ENCODE peak calls at places on chromosomes 4 and X, in four cellular contexts. B is MM.1S, Y is PC-3, T is HCT116. P is an unnamed sample.

GRCh38 chr4:158621729-158622128 is 50.0 kb downstream of the C4orf46 start:
- DNase-seq in B (peak), Y (no peak), T (no peak), P (no peak)

GRCh38 chr4:47465008-47465407 is 1.5 kb upstream of the COMMD8 start:
- DNase-seq in B (no peak), Y (no peak), T (no peak), P (no peak)

GRCh38 chr4:141711211-141711610 is 74.8 kb downstream of the IL15 start:
- DNase-seq in B (no peak), Y (peak), T (no peak), P (peak)

GRCh38 chr4:56271121-56271520 is 116.2 kb downstream of the AASDH start:
- DNase-seq in B (no peak), Y (peak), T (no peak), P (no peak)

GRCh38 chrX:14095702-14096101 is 66.0 kb upstream of the GEMIN8 start:
- DNase-seq in B (peak), Y (peak), T (peak), P (peak)

GRCh38 chrX:109484886-109485285 is 3.0 kb upstream of the GUCY2F start:
- DNase-seq in B (no peak), Y (no peak), T (no peak), P (no peak)

GRCh38 chrX:148741441-148741840 is 241.0 kb downstream of the AFF2 start:
- DNase-seq in B (no peak), Y (no peak), T (no peak), P (peak)

GRCh38 chrX:149472620-149473019 is 32.5 kb downstream of the IDS start:
- DNase-seq in B (no peak), Y (peak), T (no peak), P (no peak)

GRCh38 chrX:132708529-132708928 is 219.7 kb upstream of the MBNL3 start:
- DNase-seq in B (no peak), Y (no peak), T (no peak), P (no peak)

GRCh38 chrX:35858916-35859315 is 60.6 kb upstream of the CFAP47 start:
- DNase-seq in B (no peak), Y (no peak), T (no peak), P (no peak)

GRCh38 chr4:3722446-3723231 is 43.5 kb upstream of the ADRA2C start:
- DNase-seq in B (no peak), Y (no peak), T (no peak), P (no peak)

GRCh38 chr4:33739886-33740285 is 2504.4 kb downstream of the ARAP2 start:
- DNase-seq in B (no peak), Y (no peak), T (no peak), P (no peak)

GRCh38 chr4:181792641-181793612 is 450.3 kb upstream of the TENM3 start:
- DNase-seq in B (no peak), Y (no peak), T (no peak), P (peak)

GRCh38 chr4:822361-823092 is 3.4 kb downstream of the CPLX1 start:
- DNase-seq in B (no peak), Y (no peak), T (no peak), P (no peak)

GRCh38 chrX:133923548-133923947 is 61.8 kb downstream of the GPC3 start:
- DNase-seq in B (no peak), Y (no peak), T (no peak), P (no peak)

GRCh38 chr4:83019794-83020497 is 9.3 kb upstream of the LIN54 start:
- DNase-seq in B (no peak), Y (no peak), T (no peak), P (no peak)

GRCh38 chrX:100584636-100585035 is at the start of gene TNMD:
- DNase-seq in B (no peak), Y (no peak), T (no peak), P (no peak)

GRCh38 chr4:122691988-122692387 is 40.5 kb upstream of the BBS12 start:
- DNase-seq in B (no peak), Y (no peak), T (no peak), P (no peak)

GRCh38 chrX:19721726-19722370 is 165.6 kb downstream of the SH3KBP1 start:
- DNase-seq in B (no peak), Y (no peak), T (no peak), P (no peak)

GRCh38 chr4:104693601-104694201 is 199.0 kb upstream of the CXXC4 start:
- DNase-seq in B (peak), Y (peak), T (peak), P (no peak)

GRCh38 chr4:174358823-174359222 is 75.1 kb downstream of the CEP44 start:
- DNase-seq in B (peak), Y (peak), T (peak), P (no peak)

GRCh38 chr4:126778348-126778747 is 854.4 kb upstream of the INTU start:
- DNase-seq in B (no peak), Y (peak), T (peak), P (no peak)

GRCh38 chrX:19964017-19964710 is 26.7 kb downstream of the BCLAF3 start:
- DNase-seq in B (no peak), Y (peak), T (no peak), P (no peak)

GRCh38 chr4:165170819-165171218 is 36.5 kb upstream of the KLHL2 start:
- DNase-seq in B (no peak), Y (no peak), T (no peak), P (no peak)

GRCh38 chrX:118847676-118848075 is 24.1 kb downstream of the ZCCHC12 start:
- DNase-seq in B (peak), Y (peak), T (peak), P (peak)

GRCh38 chrX:46572295-46572936 is 1.1 kb upstream of the CHST7 start:
- DNase-seq in B (peak), Y (no peak), T (no peak), P (no peak)
- TF ChIP-seq EZH2phosphoT487 in B (no peak), Y (no peak), T (no peak), P (no peak)

DNA sequence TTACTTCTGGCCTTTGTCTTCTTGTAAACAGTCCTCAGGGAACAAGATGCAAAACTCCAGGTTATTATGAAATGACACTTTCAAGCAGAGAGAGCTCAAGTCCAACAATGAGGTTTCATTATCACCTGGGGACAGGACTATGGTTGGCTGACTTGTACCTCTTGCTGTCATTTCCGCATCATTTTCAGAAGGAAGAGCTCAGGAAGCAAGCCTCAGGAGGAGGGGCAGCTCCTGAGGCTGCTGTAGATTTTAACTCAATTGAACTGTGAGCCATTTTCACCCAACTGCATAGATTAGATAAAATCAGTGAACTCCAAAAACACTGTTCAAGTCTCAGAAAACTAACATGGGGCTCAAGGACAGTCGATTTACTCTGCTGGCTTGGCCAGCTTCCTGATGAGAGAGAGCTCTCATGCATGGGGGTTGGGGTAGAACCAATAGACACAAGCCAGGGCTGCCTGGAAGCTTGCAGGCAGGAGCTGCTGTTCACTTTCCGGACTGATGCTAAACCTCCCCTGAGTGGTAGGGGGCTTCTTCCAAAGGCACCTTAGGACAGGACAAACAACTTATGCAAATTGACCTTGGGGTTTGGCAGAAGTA is 23.6 kb downstream of the TMEM255A start:
- DNase-seq in B (no peak), Y (no peak), T (no peak), P (no peak)
- H3K9ac ChIP-seq in B (no peak), Y (no peak), T (no peak), P (no peak)

GRCh38 chr4:108170729-108171540 is 2.2 kb upstream of the LEF1 start:
- DNase-seq in B (no peak), Y (no peak), T (no peak), P (peak)
- TF ChIP-seq EZH2 in B (no peak), Y (no peak), T (no peak), P (no peak)

DNA sequence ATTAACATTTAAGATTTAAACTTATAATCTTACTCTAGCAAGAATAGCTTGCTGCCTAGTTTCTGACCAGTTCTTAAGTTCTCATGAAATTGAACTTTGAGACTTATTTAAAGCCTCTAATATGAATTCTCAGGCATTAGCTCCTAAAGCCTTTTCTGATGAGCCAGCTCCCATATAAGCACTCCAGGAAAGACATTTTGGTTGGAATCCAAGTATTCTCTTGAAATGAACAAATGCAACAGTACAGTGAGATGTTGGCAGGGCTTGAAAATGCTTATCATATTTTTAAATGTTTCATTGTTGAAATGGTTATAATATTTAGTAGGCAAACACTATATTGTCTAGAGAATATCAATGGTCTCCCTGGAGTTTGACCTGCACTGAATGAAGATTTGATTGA is 240.3 kb downstream of the ANK2 start:
- DNase-seq in B (no peak), Y (no peak), T (no peak), P (no peak)
- TF ChIP-seq EZH2phosphoT487 in B (no peak), Y (no peak), T (no peak), P (no peak)

GRCh38 chr4:147768113-147768512 is 36.2 kb downstream of the ARHGAP10 start:
- DNase-seq in B (no peak), Y (peak), T (no peak), P (no peak)
- H3K9ac ChIP-seq in B (no peak), Y (no peak), T (no peak), P (no peak)

GRCh38 chr4:143437476-143437875 is 76.0 kb upstream of the SMARCA5 start:
- DNase-seq in B (no peak), Y (no peak), T (no peak), P (no peak)
- TF ChIP-seq EZH2 in B (no peak), Y (no peak), T (no peak), P (no peak)

DNA sequence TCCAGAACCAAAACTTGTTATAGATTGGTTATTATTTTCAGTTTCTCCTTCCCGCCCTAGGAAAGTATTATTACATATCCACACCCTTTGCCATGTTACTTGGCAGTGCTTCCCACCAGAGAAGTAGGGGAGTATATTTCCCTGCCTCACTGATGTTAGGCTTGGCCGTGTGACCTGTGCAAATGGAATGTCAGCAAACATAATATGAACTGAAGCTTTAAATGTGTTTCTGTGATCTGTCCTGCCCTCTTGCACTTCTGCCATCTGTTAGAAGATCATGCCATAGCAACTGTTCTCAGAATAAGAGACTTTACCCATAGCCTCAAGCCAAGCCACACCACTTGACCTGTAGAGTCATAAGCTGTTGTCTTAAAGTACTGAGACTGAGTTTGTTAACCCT is 36.7 kb upstream of the NEUROG2 start:
- DNase-seq in B (no peak), Y (peak), T (peak), P (no peak)
- TF ChIP-seq EZH2phosphoT487 in B (no peak), Y (no peak), T (no peak), P (no peak)

GRCh38 chrX:1928805-1929204 is 313.9 kb downstream of the ASMT start:
- DNase-seq in B (no peak), Y (no peak), T (no peak), P (peak)

GRCh38 chrX:1925053-1925481 is 310.2 kb downstream of the ASMT start:
- DNase-seq in B (no peak), Y (no peak), T (no peak), P (peak)
- H3K9ac ChIP-seq in B (no peak), Y (no peak), T (no peak), P (no peak)

GRCh38 chr4:13546374-13546854 is 2.1 kb upstream of the NKX3-2 start:
- DNase-seq in B (no peak), Y (no peak), T (no peak), P (no peak)

GRCh38 chr4:13546855-13547562 is 2.7 kb upstream of the NKX3-2 start:
- DNase-seq in B (no peak), Y (no peak), T (no peak), P (peak)

GRCh38 chr4:13547563-13548041 is 3.3 kb upstream of the NKX3-2 start:
- DNase-seq in B (peak), Y (no peak), T (no peak), P (peak)

GRCh38 chr4:13548984-13549546 is 4.8 kb upstream of the NKX3-2 start:
- DNase-seq in B (peak), Y (peak), T (peak), P (peak)

GRCh38 chr4:13548059-13548983 is 4.0 kb upstream of the NKX3-2 start:
- DNase-seq in B (peak), Y (peak), T (no peak), P (peak)
- TF ChIP-seq EZH2 in B (no peak), Y (no peak), T (no peak), P (no peak)

P was measured in neural progenitor cell.